ENCODE peak calls at places on chromosome 15, in eight cellular contexts. K, T, M, N, V, A, W and U are unnamed samples.

GRCh38 chr15:71810256-71811035 is at the start of gene NR2E3:
- DNase-seq in K (no peak), T (no peak), M (no peak), N (no peak), V (no peak), A (no peak), W (no peak), U (no peak)

GRCh38 chr15:74988007-74988800 is 7.2 kb upstream of the SCAMP5 start:
- DNase-seq in K (peak), T (peak), M (peak), N (no peak), V (no peak), A (no peak), W (peak), U (no peak)

GRCh38 chr15:60134609-60135008 is 130.5 kb downstream of the FOXB1 start:
- DNase-seq in K (no peak), T (no peak), M (no peak), N (no peak), V (no peak), A (no peak), W (no peak), U (no peak)

GRCh38 chr15:31469801-31470545 is 143.3 kb downstream of the KLF13 start:
- DNase-seq in K (no peak), T (no peak), M (no peak), N (no peak), V (no peak), A (peak), W (no peak), U (no peak)

GRCh38 chr15:47688573-47689086 is 28.7 kb upstream of the SEMA6D start:
- DNase-seq in K (no peak), T (peak), M (no peak), N (peak), V (peak), A (no peak), W (no peak), U (peak)

GRCh38 chr15:41648097-41648496 is 12.1 kb upstream of the MGA start:
- DNase-seq in K (no peak), T (no peak), M (no peak), N (no peak), V (no peak), A (no peak), W (no peak), U (no peak)

GRCh38 chr15:95565702-95566101 is 764.8 kb upstream of the NR2F2 start:
- DNase-seq in K (no peak), T (no peak), M (no peak), N (no peak), V (no peak), A (no peak), W (no peak), U (no peak)

GRCh38 chr15:52789601-52790165 is 453 bp downstream of the ONECUT1 start:
- DNase-seq in K (no peak), T (no peak), M (no peak), N (no peak), V (no peak), A (no peak), W (no peak), U (no peak)

GRCh38 chr15:87597346-87598052 is 659.0 kb downstream of the NTRK3 start:
- DNase-seq in K (no peak), T (no peak), M (no peak), N (no peak), V (no peak), A (no peak), W (peak), U (no peak)

GRCh38 chr15:52112203-52112750 is 298 bp downstream of the BCL2L10 start:
- DNase-seq in K (no peak), T (no peak), M (peak), N (peak), V (peak), A (no peak), W (peak), U (no peak)

GRCh38 chr15:70438776-70439175 is 324.6 kb downstream of the UACA start:
- DNase-seq in K (no peak), T (no peak), M (no peak), N (no peak), V (no peak), A (no peak), W (no peak), U (no peak)

GRCh38 chr15:58779554-58779953 is 8.5 kb downstream of the MINDY2 start:
- DNase-seq in K (no peak), T (no peak), M (no peak), N (no peak), V (no peak), A (no peak), W (no peak), U (no peak)

GRCh38 chr15:57537951-57538506 is 53.7 kb upstream of the MYZAP start:
- DNase-seq in K (no peak), T (no peak), M (no peak), N (no peak), V (no peak), A (no peak), W (no peak), U (no peak)

GRCh38 chr15:42137461-42138261 is 18.8 kb downstream of the PLA2G4F start:
- DNase-seq in K (peak), T (peak), M (no peak), N (peak), V (peak), A (peak), W (no peak), U (peak)

GRCh38 chr15:77857419-77857818 is 220.1 kb downstream of the TBC1D2B start:
- DNase-seq in K (no peak), T (no peak), M (no peak), N (no peak), V (no peak), A (no peak), W (no peak), U (no peak)

GRCh38 chr15:66023322-66023972 is 154.2 kb downstream of the RAB11A start:
- DNase-seq in K (peak), T (no peak), M (no peak), N (no peak), V (no peak), A (no peak), W (no peak), U (peak)

GRCh38 chr15:84715442-84716035 is 400 bp downstream of the SEC11A start:
- DNase-seq in K (peak), T (peak), M (peak), N (peak), V (peak), A (peak), W (peak), U (peak)

GRCh38 chr15:82178061-82178460 is 84.5 kb downstream of the EFL1 start:
- DNase-seq in K (no peak), T (peak), M (no peak), N (peak), V (peak), A (no peak), W (no peak), U (peak)

GRCh38 chr15:65085990-65086679 is 9.6 kb downstream of the KBTBD13 start:
- DNase-seq in K (no peak), T (peak), M (no peak), N (peak), V (no peak), A (no peak), W (peak), U (no peak)

GRCh38 chr15:26889298-26889898 is 22.5 kb downstream of the GABRA5 start:
- DNase-seq in K (peak), T (peak), M (no peak), N (peak), V (peak), A (no peak), W (peak), U (peak)

GRCh38 chr15:31080618-31081017 is 20.9 kb downstream of the TRPM1 start:
- DNase-seq in K (no peak), T (peak), M (peak), N (peak), V (peak), A (no peak), W (peak), U (peak)

GRCh38 chr15:57100136-57100539 is 181.7 kb downstream of the TCF12 start:
- DNase-seq in K (no peak), T (no peak), M (no peak), N (no peak), V (no peak), A (no peak), W (no peak), U (no peak)